ENCODE peak calls at places on chromosomes 7 and 10, in seven cellular contexts. R, V, N, C, S, A and D are unnamed samples.

GRCh38 chr7:44534501-44534900 is 6.6 kb downstream of the NPC1L1 start:
- DNase-seq in R (peak), V (peak), S (no peak), N (no peak), A (no peak), C (peak), D (no peak)

GRCh38 chr7:922334-923107 is 32.0 kb downstream of the ADAP1 start:
- DNase-seq in R (no peak), C (peak), S (no peak), N (peak), A (no peak), V (no peak), D (no peak)

GRCh38 chr10:614341-614664 is 75.2 kb downstream of the DIP2C start:
- DNase-seq in C (no peak), N (no peak), R (no peak), S (no peak), V (no peak), A (no peak), D (no peak)

GRCh38 chr7:128840326-128841170 is 10.3 kb downstream of the FLNC start:
- DNase-seq in R (no peak), C (no peak), S (no peak), V (no peak), A (no peak), N (no peak), D (no peak)

GRCh38 chr7:36278069-36278766 is 111.4 kb upstream of the ANLN start:
- DNase-seq in V (no peak), A (no peak), R (no peak), C (no peak), S (no peak), N (no peak), D (no peak)

GRCh38 chr10:102451105-102451969 is at the start of gene C10orf95:
- DNase-seq in V (peak), A (no peak), S (no peak), R (peak), C (peak), N (no peak), D (no peak)

GRCh38 chr7:131012477-131013031 is 278.5 kb upstream of the KLF14 start:
- DNase-seq in A (no peak), N (no peak), V (peak), S (no peak), R (no peak), C (no peak), D (peak)

GRCh38 chr10:113497203-113497602 is 55.6 kb upstream of the HABP2 start:
- DNase-seq in V (no peak), A (no peak), R (no peak), C (no peak), S (no peak), N (no peak), D (no peak)

GRCh38 chr10:132395704-132396494 is 1.1 kb upstream of the PWWP2B start:
- DNase-seq in R (no peak), A (no peak), V (peak), S (no peak), N (no peak), C (peak), D (peak)

GRCh38 chr7:36474283-36475010 is 84.8 kb downstream of the ANLN start:
- DNase-seq in S (peak), R (no peak), N (no peak), A (no peak), C (no peak), V (no peak), D (no peak)

GRCh38 chr10:75430000-75430763 is 1.2 kb upstream of the LRMDA start:
- DNase-seq in C (no peak), R (peak), N (no peak), V (no peak), S (no peak), A (no peak), D (no peak)

GRCh38 chr10:69375307-69376151 is 41.2 kb downstream of the TACR2 start:
- DNase-seq in N (peak), R (peak), S (no peak), V (peak), A (no peak), C (no peak), D (no peak)

GRCh38 chr10:131896403-131896802 is 4.4 kb upstream of the PPP2R2D start:
- DNase-seq in R (no peak), C (peak), V (no peak), A (peak), N (no peak), S (no peak), D (no peak)

GRCh38 chr7:55622241-55622835 is 50.0 kb upstream of the VOPP1 start:
- DNase-seq in C (no peak), N (no peak), V (no peak), A (no peak), R (no peak), S (no peak), D (no peak)

GRCh38 chr7:40694041-40694809 is 559.4 kb downstream of the SUGCT start:
- DNase-seq in R (no peak), A (no peak), N (no peak), S (no peak), V (peak), C (no peak), D (peak)

GRCh38 chr7:66297579-66297978 is 92.4 kb downstream of the TPST1 start:
- DNase-seq in R (no peak), S (no peak), C (no peak), V (peak), N (no peak), A (no peak), D (no peak)

GRCh38 chr7:100444311-100445278 is 8.3 kb upstream of the PPP1R35 start:
- DNase-seq in S (peak), V (peak), R (no peak), A (no peak), C (no peak), N (no peak), D (peak)